ENCODE peak calls at places on chromosomes 5 and 9, in five cellular contexts. W, U, K, N and T are unnamed samples.

GRCh38 chr9:107153336-107153735 is 129.7 kb upstream of the RAD23B start:
- DNase-seq in W (no peak), K (no peak), N (no peak), U (no peak), T (no peak)

GRCh38 chr5:96013254-96013653 is 51.6 kb upstream of the ELL2 start:
- DNase-seq in U (no peak), W (no peak), N (no peak), K (no peak), T (no peak)

GRCh38 chr9:109161471-109161870 is 5.6 kb downstream of the FRRS1L start:
- DNase-seq in W (no peak), N (no peak), U (no peak), K (no peak), T (no peak)

GRCh38 chr9:110995511-110996340 is 42.5 kb downstream of the LPAR1 start:
- DNase-seq in K (no peak), U (no peak), N (no peak), W (no peak), T (no peak)

GRCh38 chr5:149924481-149924880 is 20.1 kb downstream of the PDE6A start:
- DNase-seq in W (no peak), U (no peak), N (no peak), K (no peak), T (no peak)

GRCh38 chr5:96788112-96788749 is 19.5 kb downstream of the ERAP1 start:
- DNase-seq in W (no peak), K (no peak), U (no peak), N (no peak), T (no peak)

GRCh38 chr5:90909091-90909503 is 350.5 kb downstream of the ADGRV1 start:
- DNase-seq in N (no peak), W (peak), U (no peak), K (no peak), T (no peak)

GRCh38 chr5:65987982-65988381 is 61.6 kb downstream of the ERBIN start:
- DNase-seq in N (no peak), K (no peak), U (no peak), W (no peak), T (no peak)

GRCh38 chr9:133235549-133236222 is 26.6 kb upstream of the OBP2B start:
- DNase-seq in N (peak), K (no peak), W (no peak), U (no peak), T (no peak)

GRCh38 chr5:64144429-64145215 is 21.0 kb upstream of the RNF180 start:
- DNase-seq in N (no peak), K (no peak), U (no peak), W (no peak), T (no peak)

GRCh38 chr9:125549465-125550215 is 157.4 kb downstream of the MAPKAP1 start:
- DNase-seq in N (peak), K (no peak), W (peak), U (no peak), T (no peak)

GRCh38 chr9:25415723-25416122 is 262.5 kb downstream of the TUSC1 start:
- DNase-seq in K (no peak), W (no peak), U (no peak), N (no peak), T (no peak)

GRCh38 chr5:111107371-111107770 is 15.2 kb downstream of the WDR36 start:
- DNase-seq in W (no peak), K (no peak), U (no peak), N (no peak), T (no peak)

GRCh38 chr5:133287500-133287899 is 235.7 kb downstream of the HSPA4 start:
- DNase-seq in K (no peak), N (peak), W (peak), U (peak), T (peak)

GRCh38 chr5:67363195-67363594 is 166.6 kb upstream of the CD180 start:
- DNase-seq in K (no peak), N (no peak), U (no peak), W (no peak), T (no peak)

GRCh38 chr5:1420211-1421195 is 24.7 kb downstream of the SLC6A3 start:
- DNase-seq in N (no peak), W (no peak), U (no peak), K (no peak), T (no peak)

GRCh38 chr5:96714951-96715451 is 52.8 kb downstream of the CAST start:
- DNase-seq in U (peak), N (no peak), W (peak), K (no peak), T (no peak)

GRCh38 chr9:17882801-17883200 is 303.9 kb downstream of the SH3GL2 start:
- DNase-seq in W (no peak), N (no peak), U (no peak), K (no peak), T (no peak)

GRCh38 chr5:90169078-90169477 is 240.5 kb downstream of the CETN3 start:
- DNase-seq in N (no peak), K (no peak), W (no peak), U (no peak), T (no peak)

GRCh38 chr5:133846478-133847226 is 121.8 kb downstream of the C5orf15 start:
- DNase-seq in K (no peak), W (no peak), N (no peak), U (no peak), T (no peak)

GRCh38 chr5:150734579-150735384 is 24.0 kb downstream of the DCTN4 start:
- DNase-seq in W (no peak), K (peak), N (peak), U (peak), T (no peak)

GRCh38 chr9:86971742-86972141 is 24.4 kb upstream of the GAS1 start:
- DNase-seq in K (no peak), N (no peak), W (no peak), U (no peak), T (no peak)

GRCh38 chr9:86975571-86975970 is 28.3 kb upstream of the GAS1 start:
- DNase-seq in K (no peak), W (no peak), N (no peak), U (no peak), T (no peak)

GRCh38 chr9:86977205-86977835 is 30.0 kb upstream of the GAS1 start:
- DNase-seq in U (no peak), W (no peak), K (no peak), N (no peak), T (no peak)

GRCh38 chr9:86975086-86975485 is 27.8 kb upstream of the GAS1 start:
- DNase-seq in U (no peak), K (no peak), N (no peak), W (no peak), T (no peak)

GRCh38 chr9:86974421-86974820 is 27.1 kb upstream of the GAS1 start:
- DNase-seq in K (no peak), U (no peak), N (no peak), W (no peak), T (no peak)
- TF ChIP-seq MAX in K (no peak), U (no peak), N (no peak), W (no peak), T (no peak)

GRCh38 chr5:171520300-171521170 is 101.1 kb downstream of the FGF18 start:
- DNase-seq in K (no peak), N (peak), W (no peak), U (no peak), T (peak)
- TF ChIP-seq EP300 in K (no peak), N (peak), W (no peak), U (no peak), T (no peak)

GRCh38 chr5:73722224-73722623 is 96.2 kb downstream of the ARHGEF28 start:
- DNase-seq in K (no peak), U (no peak), N (no peak), W (no peak), T (no peak)

GRCh38 chr5:73716284-73716808 is 90.3 kb downstream of the ARHGEF28 start:
- DNase-seq in U (no peak), K (no peak), W (no peak), N (no peak), T (no peak)

GRCh38 chr5:73718762-73719161 is 92.8 kb downstream of the ARHGEF28 start:
- DNase-seq in W (no peak), N (no peak), K (no peak), U (no peak), T (no peak)

DNA sequence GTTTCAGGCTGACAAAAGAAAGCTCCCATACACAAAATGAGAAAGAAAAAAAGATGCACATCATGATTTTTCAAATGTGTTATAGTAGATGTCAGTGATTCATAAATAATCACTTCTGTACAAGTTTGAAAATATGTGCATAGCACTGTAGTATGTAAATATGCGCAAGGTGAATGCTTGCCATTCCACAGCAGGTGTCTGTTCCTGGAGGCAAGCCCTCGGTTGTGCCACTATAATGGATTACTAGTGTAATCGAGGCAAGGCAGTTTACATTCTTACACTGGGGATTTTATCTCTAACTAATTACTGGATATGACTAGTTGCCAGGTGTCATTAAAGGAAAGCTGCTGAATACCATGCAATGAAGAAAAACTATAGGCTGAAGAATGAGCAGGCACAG is 93.6 kb downstream of the ARHGEF28 start:
- DNase-seq in N (no peak), U (no peak), K (no peak), W (no peak), T (no peak)
- TF ChIP-seq JUND in N (no peak), U (no peak), K (no peak), W (no peak), T (no peak)

GRCh38 chr5:72296251-72296650 is 23.8 kb downstream of the MRPS27 start:
- DNase-seq in N (no peak), K (no peak), W (no peak), U (no peak), T (no peak)
- TF ChIP-seq MAX in N (no peak), K (no peak), W (no peak), U (no peak), T (no peak)

DNA sequence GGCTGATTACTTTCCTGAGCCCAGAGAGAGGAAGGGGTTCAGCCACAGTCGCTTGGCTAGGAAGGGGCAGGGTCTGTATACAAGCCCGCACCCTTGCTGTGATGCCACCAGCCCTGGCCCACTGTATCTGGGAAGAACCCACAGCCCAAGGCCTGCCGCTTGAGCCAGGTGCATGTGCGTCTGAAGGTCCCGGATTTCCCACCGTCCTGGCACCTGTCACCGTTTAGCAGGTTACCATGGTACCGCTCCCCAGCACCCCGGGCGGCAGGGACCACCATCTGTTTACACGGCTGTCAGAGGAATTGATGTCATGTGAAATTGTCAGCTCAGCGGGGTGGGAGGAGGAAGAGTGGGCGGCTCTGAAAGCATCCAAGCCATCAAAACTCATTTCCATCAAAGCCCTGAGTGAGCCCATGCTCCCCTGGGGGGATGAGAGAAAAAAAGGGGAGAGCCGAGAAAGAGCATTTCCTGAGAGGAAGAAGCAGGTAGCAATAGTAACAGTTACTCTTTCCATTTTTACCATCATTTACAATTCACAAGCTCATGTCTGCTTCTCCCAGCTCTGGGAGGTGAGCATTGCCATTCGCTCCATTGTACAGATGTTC is 92.7 kb downstream of the HRH2 start:
- DNase-seq in N (peak), K (no peak), U (no peak), W (no peak), T (peak)
- TF ChIP-seq EP300 in N (no peak), K (no peak), U (no peak), W (no peak), T (no peak)

DNA sequence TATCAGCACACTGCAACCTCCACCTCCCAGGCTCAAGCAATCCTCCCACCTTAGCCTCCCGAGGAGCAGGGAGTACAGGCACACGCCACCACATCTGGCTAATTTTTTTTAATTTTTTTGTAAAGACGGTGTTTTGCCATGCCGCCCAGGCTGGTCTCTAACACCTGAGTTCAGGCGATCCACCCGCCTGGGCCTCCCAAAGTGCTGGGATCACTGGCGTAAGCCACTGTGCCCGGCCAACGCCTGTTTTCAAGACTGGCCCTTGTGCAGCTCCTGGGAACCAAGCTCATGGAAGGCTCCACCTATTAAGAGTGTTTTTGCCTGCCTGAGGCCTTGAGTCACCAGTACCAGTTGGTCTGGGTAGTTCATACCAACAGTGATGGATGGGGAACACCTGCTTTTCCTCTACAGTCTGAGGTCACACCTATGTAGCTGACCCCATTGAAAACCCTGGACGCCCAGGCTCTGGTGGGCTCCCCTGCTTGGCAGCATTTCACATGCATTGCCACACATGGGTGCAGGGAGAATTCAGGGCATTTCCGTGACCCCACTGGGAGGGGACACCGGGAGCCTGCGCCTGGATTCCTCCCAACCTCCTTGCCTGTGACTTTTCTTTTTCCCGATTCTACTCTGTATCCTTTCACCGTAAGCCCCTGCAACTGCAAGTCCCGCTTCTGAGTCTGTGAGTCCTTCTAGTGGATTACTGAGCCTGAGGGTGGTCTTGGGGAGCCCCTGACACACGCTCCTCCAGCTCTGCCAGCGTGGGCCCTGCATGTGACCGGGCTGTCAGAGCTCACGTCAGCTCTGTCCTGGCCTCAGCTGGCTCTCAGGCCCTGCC is 63.5 kb downstream of the ZNF354C start:
- DNase-seq in N (peak), W (no peak), K (no peak), U (no peak), T (no peak)
- TF ChIP-seq JUND in N (no peak), W (no peak), K (no peak), U (no peak), T (no peak)

GRCh38 chr5:32115985-32116384 is 58.1 kb downstream of the GOLPH3 start:
- DNase-seq in U (no peak), K (no peak), W (no peak), N (no peak), T (no peak)

GRCh38 chr5:32109236-32109635 is 64.9 kb downstream of the GOLPH3 start:
- DNase-seq in N (no peak), K (no peak), U (no peak), W (no peak), T (no peak)

GRCh38 chr5:32107291-32107690 is 66.8 kb downstream of the GOLPH3 start:
- DNase-seq in N (no peak), K (no peak), W (no peak), U (no peak), T (no peak)

GRCh38 chr5:32108167-32108566 is 66.0 kb downstream of the GOLPH3 start:
- DNase-seq in K (no peak), W (no peak), N (no peak), U (no peak), T (no peak)

GRCh38 chr5:32110081-32110696 is 63.9 kb downstream of the GOLPH3 start:
- DNase-seq in W (no peak), N (no peak), K (no peak), U (no peak), T (no peak)
- TF ChIP-seq MAX in W (no peak), N (no peak), K (no peak), U (no peak), T (no peak)

GRCh38 chr5:172437445-172438303 is 16.7 kb downstream of the SH3PXD2B start:
- DNase-seq in K (no peak), W (peak), U (no peak), N (no peak), T (peak)
- TF ChIP-seq EP300 in K (no peak), W (no peak), U (no peak), N (no peak), T (no peak)